ENCODE peak calls at places on chromosomes 12 and 14, in nine cellular contexts. V is PC-3; J is stimulated activated effector memory CD8-positive, alpha-beta T cell treated with anti-CD3 and anti-CD28 coated beads, Interleukin-12 subunit alpha, Interleukin-12 subunit beta, amount 100 ng/mL, for 72 hours; X is WERI-Rb-1; A is ELF-1; C is ACHN; M is iris pigment epithelial cell; U is Calu3; Q is HuH-7.5. L is an unnamed sample.

GRCh38 chr12:6700646-6701051 is at the start of gene PIANP:
- DNase-seq in V (no peak), J (peak), X (peak), A (peak), C (peak), M (no peak), U (peak), Q (peak), L (peak)

GRCh38 chr12:84276215-84276614 is 636.4 kb downstream of the SLC6A15 start:
- DNase-seq in V (no peak), J (no peak), X (no peak), A (peak), C (no peak), M (peak), U (no peak), Q (no peak), L (no peak)

GRCh38 chr12:53098354-53098981 is 1.0 kb downstream of the IGFBP6 start:
- DNase-seq in V (peak), J (no peak), X (no peak), A (no peak), C (peak), M (peak), U (peak), Q (no peak), L (peak)

GRCh38 chr12:68589194-68589593 is 21.5 kb upstream of the RAP1B start:
- DNase-seq in V (no peak), J (no peak), X (no peak), A (no peak), C (no peak), M (no peak), U (no peak), Q (no peak), L (no peak)

GRCh38 chr14:69038449-69039286 is 59.6 kb upstream of the ACTN1 start:
- DNase-seq in V (no peak), J (no peak), X (peak), A (peak), C (no peak), M (peak), U (no peak), Q (no peak), L (peak)

GRCh38 chr14:42469637-42470426 is 863.2 kb downstream of the LRFN5 start:
- DNase-seq in V (peak), J (no peak), X (no peak), A (no peak), C (peak), M (no peak), U (no peak), Q (no peak), L (no peak)

GRCh38 chr12:65911321-65911720 is 87.0 kb downstream of the HMGA2 start:
- DNase-seq in V (peak), J (no peak), X (peak), A (no peak), C (peak), M (peak), U (peak), Q (no peak), L (no peak)

GRCh38 chr12:91215940-91216454 is 33.4 kb upstream of the DCN start:
- DNase-seq in V (no peak), J (no peak), X (no peak), A (no peak), C (peak), M (peak), U (no peak), Q (no peak), L (no peak)

GRCh38 chr12:124687695-124688301 is 120.4 kb upstream of the NCOR2 start:
- DNase-seq in V (no peak), J (no peak), X (peak), A (peak), C (no peak), M (peak), U (no peak), Q (no peak), L (no peak)

GRCh38 chr14:64544607-64545312 is 4.2 kb downstream of the HSPA2 start:
- DNase-seq in V (no peak), J (no peak), X (no peak), A (no peak), C (no peak), M (no peak), U (no peak), Q (no peak), L (no peak)

GRCh38 chr12:56574210-56574609 is 52.6 kb downstream of the RBMS2 start:
- DNase-seq in V (peak), J (no peak), X (no peak), A (no peak), C (no peak), M (peak), U (no peak), Q (no peak), L (no peak)

L was measured in T1000.